ENCODE peak calls at places on chromosome 4, in four cellular contexts. One of them, this sample, is unnamed.

GRCh38 chr4:163556169-163556568 is 61.7 kb downstream of the TMA16 start:
- DNase-seq in activated CD8-positive, alpha-beta memory T cell treated with anti-CD3 and anti-CD28 coated beads for 24 hours: no peak
- DNase-seq in stimulated activated CD4-positive, alpha-beta T cell treated with anti-CD3 and anti-CD28 coated beads, Interleukin-2, amount 100 ng/mL, for 24 hours: no peak
- DNase-seq in immature natural killer cell: no peak
- DNase-seq in this sample: no peak

GRCh38 chr4:40564815-40565505 is 64.7 kb downstream of the RBM47 start:
- DNase-seq in activated CD8-positive, alpha-beta memory T cell treated with anti-CD3 and anti-CD28 coated beads for 24 hours: no peak
- DNase-seq in stimulated activated CD4-positive, alpha-beta T cell treated with anti-CD3 and anti-CD28 coated beads, Interleukin-2, amount 100 ng/mL, for 24 hours: no peak
- DNase-seq in immature natural killer cell: no peak
- DNase-seq in this sample: no peak

GRCh38 chr4:55612341-55612740 is 20.3 kb upstream of the PDCL2 start:
- DNase-seq in activated CD8-positive, alpha-beta memory T cell treated with anti-CD3 and anti-CD28 coated beads for 24 hours: no peak
- DNase-seq in stimulated activated CD4-positive, alpha-beta T cell treated with anti-CD3 and anti-CD28 coated beads, Interleukin-2, amount 100 ng/mL, for 24 hours: no peak
- DNase-seq in immature natural killer cell: no peak
- DNase-seq in this sample: no peak

GRCh38 chr4:139324620-139325019 is 22.3 kb upstream of the NDUFC1 start:
- DNase-seq in activated CD8-positive, alpha-beta memory T cell treated with anti-CD3 and anti-CD28 coated beads for 24 hours: no peak
- DNase-seq in stimulated activated CD4-positive, alpha-beta T cell treated with anti-CD3 and anti-CD28 coated beads, Interleukin-2, amount 100 ng/mL, for 24 hours: no peak
- DNase-seq in immature natural killer cell: no peak
- DNase-seq in this sample: no peak

GRCh38 chr4:40199999-40200880 is 3.4 kb downstream of the RHOH start:
- DNase-seq in activated CD8-positive, alpha-beta memory T cell treated with anti-CD3 and anti-CD28 coated beads for 24 hours: peak; percentile 85
- DNase-seq in stimulated activated CD4-positive, alpha-beta T cell treated with anti-CD3 and anti-CD28 coated beads, Interleukin-2, amount 100 ng/mL, for 24 hours: peak; percentile 68
- DNase-seq in immature natural killer cell: peak; percentile 80
- DNase-seq in this sample: no peak

GRCh38 chr4:89572224-89572858 is 264.6 kb downstream of the SNCA start:
- DNase-seq in activated CD8-positive, alpha-beta memory T cell treated with anti-CD3 and anti-CD28 coated beads for 24 hours: no peak
- DNase-seq in stimulated activated CD4-positive, alpha-beta T cell treated with anti-CD3 and anti-CD28 coated beads, Interleukin-2, amount 100 ng/mL, for 24 hours: no peak
- DNase-seq in immature natural killer cell: no peak
- DNase-seq in this sample: peak; percentile 6

GRCh38 chr4:150173854-150174398 is 95.7 kb downstream of the DCLK2 start:
- DNase-seq in activated CD8-positive, alpha-beta memory T cell treated with anti-CD3 and anti-CD28 coated beads for 24 hours: no peak
- DNase-seq in stimulated activated CD4-positive, alpha-beta T cell treated with anti-CD3 and anti-CD28 coated beads, Interleukin-2, amount 100 ng/mL, for 24 hours: no peak
- DNase-seq in immature natural killer cell: no peak
- DNase-seq in this sample: no peak

GRCh38 chr4:179110356-179110755 is 1668.1 kb upstream of the AGA start:
- DNase-seq in activated CD8-positive, alpha-beta memory T cell treated with anti-CD3 and anti-CD28 coated beads for 24 hours: no peak
- DNase-seq in stimulated activated CD4-positive, alpha-beta T cell treated with anti-CD3 and anti-CD28 coated beads, Interleukin-2, amount 100 ng/mL, for 24 hours: no peak
- DNase-seq in immature natural killer cell: no peak
- DNase-seq in this sample: no peak

GRCh38 chr4:112519689-112520597 is 4.0 kb upstream of the NEUROG2 start:
- DNase-seq in activated CD8-positive, alpha-beta memory T cell treated with anti-CD3 and anti-CD28 coated beads for 24 hours: no peak
- DNase-seq in stimulated activated CD4-positive, alpha-beta T cell treated with anti-CD3 and anti-CD28 coated beads, Interleukin-2, amount 100 ng/mL, for 24 hours: no peak
- DNase-seq in immature natural killer cell: no peak
- DNase-seq in this sample: no peak

GRCh38 chr4:76199664-76200211 is 13.9 kb downstream of the SCARB2 start:
- DNase-seq in activated CD8-positive, alpha-beta memory T cell treated with anti-CD3 and anti-CD28 coated beads for 24 hours: no peak
- DNase-seq in stimulated activated CD4-positive, alpha-beta T cell treated with anti-CD3 and anti-CD28 coated beads, Interleukin-2, amount 100 ng/mL, for 24 hours: no peak
- DNase-seq in immature natural killer cell: peak; percentile 57
- DNase-seq in this sample: no peak

GRCh38 chr4:151276787-151277557 is at the start of gene PRSS48:
- DNase-seq in activated CD8-positive, alpha-beta memory T cell treated with anti-CD3 and anti-CD28 coated beads for 24 hours: peak; percentile 69
- DNase-seq in stimulated activated CD4-positive, alpha-beta T cell treated with anti-CD3 and anti-CD28 coated beads, Interleukin-2, amount 100 ng/mL, for 24 hours: peak; percentile 42
- DNase-seq in immature natural killer cell: no peak
- DNase-seq in this sample: peak; percentile 25

GRCh38 chr4:150080875-150081274 is 2.6 kb downstream of the DCLK2 start:
- DNase-seq in activated CD8-positive, alpha-beta memory T cell treated with anti-CD3 and anti-CD28 coated beads for 24 hours: no peak
- DNase-seq in stimulated activated CD4-positive, alpha-beta T cell treated with anti-CD3 and anti-CD28 coated beads, Interleukin-2, amount 100 ng/mL, for 24 hours: no peak
- DNase-seq in immature natural killer cell: no peak
- DNase-seq in this sample: no peak

GRCh38 chr4:145351162-145351561 is 130.5 kb upstream of the SMAD1 start:
- DNase-seq in activated CD8-positive, alpha-beta memory T cell treated with anti-CD3 and anti-CD28 coated beads for 24 hours: no peak
- DNase-seq in stimulated activated CD4-positive, alpha-beta T cell treated with anti-CD3 and anti-CD28 coated beads, Interleukin-2, amount 100 ng/mL, for 24 hours: no peak
- DNase-seq in immature natural killer cell: no peak
- DNase-seq in this sample: peak; percentile 13

GRCh38 chr4:139909036-139909435 is 243.4 kb downstream of the MGST2 start:
- DNase-seq in activated CD8-positive, alpha-beta memory T cell treated with anti-CD3 and anti-CD28 coated beads for 24 hours: no peak
- DNase-seq in stimulated activated CD4-positive, alpha-beta T cell treated with anti-CD3 and anti-CD28 coated beads, Interleukin-2, amount 100 ng/mL, for 24 hours: no peak
- DNase-seq in immature natural killer cell: no peak
- DNase-seq in this sample: no peak

GRCh38 chr4:6942238-6942800 is 32.7 kb downstream of the TBC1D14 start:
- DNase-seq in activated CD8-positive, alpha-beta memory T cell treated with anti-CD3 and anti-CD28 coated beads for 24 hours: peak; percentile 72
- DNase-seq in stimulated activated CD4-positive, alpha-beta T cell treated with anti-CD3 and anti-CD28 coated beads, Interleukin-2, amount 100 ng/mL, for 24 hours: peak; percentile 47
- DNase-seq in immature natural killer cell: peak; percentile 50
- DNase-seq in this sample: peak; percentile 95

GRCh38 chr4:176404591-176404990 is 84.8 kb downstream of the SPCS3 start:
- DNase-seq in activated CD8-positive, alpha-beta memory T cell treated with anti-CD3 and anti-CD28 coated beads for 24 hours: no peak
- DNase-seq in stimulated activated CD4-positive, alpha-beta T cell treated with anti-CD3 and anti-CD28 coated beads, Interleukin-2, amount 100 ng/mL, for 24 hours: no peak
- DNase-seq in immature natural killer cell: no peak
- DNase-seq in this sample: peak; percentile 19

GRCh38 chr4:77172336-77172735 is 15.3 kb downstream of the CCNG2 start:
- DNase-seq in activated CD8-positive, alpha-beta memory T cell treated with anti-CD3 and anti-CD28 coated beads for 24 hours: no peak
- DNase-seq in stimulated activated CD4-positive, alpha-beta T cell treated with anti-CD3 and anti-CD28 coated beads, Interleukin-2, amount 100 ng/mL, for 24 hours: no peak
- DNase-seq in immature natural killer cell: no peak
- DNase-seq in this sample: peak; percentile 53

GRCh38 chr4:21888195-21888976 is 60.2 kb downstream of the KCNIP4 start:
- DNase-seq in activated CD8-positive, alpha-beta memory T cell treated with anti-CD3 and anti-CD28 coated beads for 24 hours: no peak
- DNase-seq in stimulated activated CD4-positive, alpha-beta T cell treated with anti-CD3 and anti-CD28 coated beads, Interleukin-2, amount 100 ng/mL, for 24 hours: no peak
- DNase-seq in immature natural killer cell: no peak
- DNase-seq in this sample: peak; percentile 87

GRCh38 chr4:189367832-189368231 is 572.8 kb upstream of the FRG1 start:
- DNase-seq in activated CD8-positive, alpha-beta memory T cell treated with anti-CD3 and anti-CD28 coated beads for 24 hours: no peak
- DNase-seq in stimulated activated CD4-positive, alpha-beta T cell treated with anti-CD3 and anti-CD28 coated beads, Interleukin-2, amount 100 ng/mL, for 24 hours: no peak
- DNase-seq in immature natural killer cell: no peak
- DNase-seq in this sample: no peak

This sample was measured in fibroblast of gingiva.